ENCODE peak calls at places on chromosomes 6 and 20, in four cellular contexts. Q is astrocyte of the cerebellum; F is NCI-H1694 treated with DMSO at 0.1 percent for 48 hours; L is stimulated activated CD4-positive, alpha-beta T cell treated with anti-CD3 and anti-CD28 coated beads, Interleukin-1b, Interleukin-23, amount 100 ng/mL, for 1 hour. B is an unnamed sample.

GRCh38 chr6:133079901-133080300 is 161.3 kb upstream of the EYA4 start:
- DNase-seq in Q (no peak), F (no peak), L (no peak), B (no peak)

GRCh38 chr20:59351148-59352040 is 51.0 kb downstream of the EDN3 start:
- DNase-seq in Q (no peak), F (no peak), L (no peak), B (no peak)

GRCh38 chr6:31864818-31865204 is 2.2 kb upstream of the NEU1 start:
- DNase-seq in Q (no peak), F (no peak), L (no peak), B (no peak)

GRCh38 chr6:106159531-106159940 is 73.4 kb downstream of the PRDM1 start:
- DNase-seq in Q (peak), F (no peak), L (no peak), B (peak)

GRCh38 chr6:25962368-25963127 is at the start of gene TRIM38:
- DNase-seq in Q (peak), F (no peak), L (peak), B (peak)

GRCh38 chr20:64129146-64129782 is 21.9 kb upstream of the NPBWR2 start:
- DNase-seq in Q (no peak), F (no peak), L (no peak), B (no peak)

GRCh38 chr20:21225215-21225947 is 77.8 kb upstream of the XRN2 start:
- DNase-seq in Q (no peak), F (no peak), L (no peak), B (no peak)

GRCh38 chr6:53335224-53335994 is 13.3 kb downstream of the ELOVL5 start:
- DNase-seq in Q (no peak), F (no peak), L (peak), B (no peak)

GRCh38 chr20:57264908-57265648 is 1.4 kb downstream of the BMP7 start:
- DNase-seq in Q (no peak), F (no peak), L (no peak), B (no peak)

GRCh38 chr6:44451803-44452690 is 64.5 kb downstream of the CDC5L start:
- DNase-seq in Q (no peak), F (no peak), L (no peak), B (no peak)

GRCh38 chr6:87430499-87430898 is 22.7 kb downstream of the CFAP206 start:
- DNase-seq in Q (no peak), F (no peak), L (no peak), B (no peak)

GRCh38 chr20:33653218-33653899 is 8.8 kb upstream of the C20orf144 start:
- DNase-seq in Q (peak), F (peak), L (no peak), B (peak)

GRCh38 chr6:71886184-71887005 is at the start of gene RIMS1:
- DNase-seq in Q (no peak), F (no peak), L (no peak), B (peak)

GRCh38 chr6:19719691-19720127 is 117.5 kb upstream of the ID4 start:
- DNase-seq in Q (peak), F (peak), L (no peak), B (peak)

GRCh38 chr6:112215901-112216300 is 38.5 kb downstream of the LAMA4 start:
- DNase-seq in Q (no peak), F (peak), L (no peak), B (no peak)

GRCh38 chr6:98044791-98045190 is 761.8 kb upstream of the MMS22L start:
- DNase-seq in Q (no peak), F (no peak), L (no peak), B (no peak)

GRCh38 chr6:140052757-140053729 is 678.6 kb upstream of the CITED2 start:
- DNase-seq in Q (no peak), F (peak), L (no peak), B (peak)

GRCh38 chr6:161359617-161359945 is 85.7 kb upstream of the AGPAT4 start:
- DNase-seq in Q (no peak), F (no peak), L (no peak), B (peak)

GRCh38 chr6:41723178-41723935 is 12.1 kb downstream of the TFEB start:
- DNase-seq in Q (no peak), F (no peak), L (no peak), B (peak)

GRCh38 chr20:18992418-18992817 is 178.8 kb downstream of the SCP2D1 start:
- DNase-seq in Q (no peak), F (no peak), L (no peak), B (no peak)

GRCh38 chr6:154302111-154302752 is 54.4 kb downstream of the IPCEF1 start:
- DNase-seq in Q (peak), F (no peak), L (no peak), B (peak)

GRCh38 chr6:5936140-5936539 is 70.6 kb downstream of the NRN1 start:
- DNase-seq in Q (no peak), F (no peak), L (no peak), B (no peak)

GRCh38 chr20:45934046-45934586 is 367 bp upstream of the PCIF1 start:
- DNase-seq in Q (no peak), F (peak), L (no peak), B (peak)

GRCh38 chr20:23203310-23203709 is 117.2 kb upstream of the CD93 start:
- DNase-seq in Q (no peak), F (no peak), L (no peak), B (no peak)

GRCh38 chr6:156776470-156776840 is 723 bp upstream of the ARID1B start:
- DNase-seq in Q (no peak), F (peak), L (no peak), B (peak)

GRCh38 chr20:4076671-4077070 is 61.3 kb upstream of the RNF24 start:
- DNase-seq in Q (peak), F (no peak), L (no peak), B (peak)

GRCh38 chr20:35892871-35893270 is 61.4 kb downstream of the SCAND1 start:
- DNase-seq in Q (no peak), F (no peak), L (no peak), B (no peak)

GRCh38 chr20:44001667-44002596 is 87.3 kb downstream of the TOX2 start:
- DNase-seq in Q (no peak), F (no peak), L (no peak), B (no peak)

GRCh38 chr6:40083141-40083920 is 149.1 kb upstream of the MOCS1 start:
- DNase-seq in Q (no peak), F (no peak), L (no peak), B (no peak)

GRCh38 chr6:155455766-155456165 is at the start of gene NOX3:
- DNase-seq in Q (no peak), F (no peak), L (no peak), B (no peak)

GRCh38 chr20:45354423-45355208 is 6.4 kb upstream of the SDC4 start:
- DNase-seq in Q (peak), F (no peak), L (no peak), B (peak)

GRCh38 chr6:107753778-107754177 is 70.3 kb downstream of the SCML4 start:
- DNase-seq in Q (no peak), F (no peak), L (no peak), B (no peak)

GRCh38 chr6:43770417-43771209 is 602 bp downstream of the VEGFA start:
- DNase-seq in Q (no peak), F (peak), L (no peak), B (peak)

GRCh38 chr20:6026051-6026450 is 27.8 kb downstream of the LRRN4 start:
- DNase-seq in Q (no peak), F (no peak), L (no peak), B (peak)

GRCh38 chr6:109772961-109773431 is 81.9 kb downstream of the FIG4 start:
- DNase-seq in Q (no peak), F (no peak), L (no peak), B (peak)

B was measured in fibroblast of lung.